ENCODE peak calls at places on chromosomes 5 and 9, in five cellular contexts. M is astrocyte of the cerebellum, W is fibroblast of lung, D is foreskin fibroblast, O is SK-N-SH. X is an unnamed sample.

GRCh38 chr5:76657091-76657490 is 33.9 kb upstream of the F2RL2 start:
- DNase-seq in M (no peak), W (no peak), D (no peak), O (no peak), X (no peak)

GRCh38 chr5:9610344-9610743 is 19.8 kb downstream of the TAS2R1 start:
- DNase-seq in M (no peak), W (no peak), D (no peak), O (no peak), X (no peak)

GRCh38 chr5:108481355-108481931 is 99.5 kb upstream of the FBXL17 start:
- DNase-seq in M (peak), W (peak), D (peak), O (peak), X (no peak)

GRCh38 chr5:35202319-35203111 is 27.8 kb downstream of the PRLR start:
- DNase-seq in M (peak), W (peak), D (peak), O (peak), X (no peak)

GRCh38 chr9:126829035-126829434 is 24.2 kb downstream of the ZBTB43 start:
- DNase-seq in M (no peak), W (no peak), D (no peak), O (no peak), X (no peak)

GRCh38 chr5:4042311-4042710 is 446.7 kb downstream of the IRX1 start:
- DNase-seq in M (no peak), W (no peak), D (no peak), O (no peak), X (no peak)

GRCh38 chr9:86605303-86605702 is 251.1 kb upstream of the TUT7 start:
- DNase-seq in M (no peak), W (no peak), D (no peak), O (no peak), X (no peak)

GRCh38 chr9:79026311-79026710 is 545.5 kb upstream of the TLE4 start:
- DNase-seq in M (no peak), W (no peak), D (peak), O (no peak), X (no peak)

GRCh38 chr9:129987047-129987446 is 55.9 kb downstream of the FNBP1 start:
- DNase-seq in M (no peak), W (no peak), D (no peak), O (no peak), X (no peak)

GRCh38 chr5:173623296-173623771 is 6.9 kb upstream of the BOD1 start:
- DNase-seq in M (no peak), W (no peak), D (no peak), O (no peak), X (no peak)

GRCh38 chr9:127972316-127972871 is 8.4 kb downstream of the EEIG1 start:
- DNase-seq in M (no peak), W (no peak), D (peak), O (peak), X (no peak)

GRCh38 chr9:134330590-134330989 is 4.3 kb downstream of the RXRA start:
- DNase-seq in M (no peak), W (no peak), D (no peak), O (no peak), X (no peak)
- H3K4me3 ChIP-seq in M (no peak), W (no peak), D (no peak), O (no peak), X (no peak)

GRCh38 chr5:113123563-113123962 is 147.0 kb downstream of the DCP2 start:
- DNase-seq in M (no peak), W (no peak), D (no peak), O (no peak), X (no peak)
- TF ChIP-seq CTCF in M (peak), W (peak), D (peak), O (peak), X (no peak)

GRCh38 chr5:88824141-88824540 is 58.8 kb downstream of the MEF2C start:
- DNase-seq in M (no peak), W (no peak), D (no peak), O (no peak), X (no peak)

GRCh38 chr5:88826959-88827585 is 55.9 kb downstream of the MEF2C start:
- DNase-seq in M (no peak), W (peak), D (peak), O (no peak), X (no peak)

GRCh38 chr5:88823201-88823600 is 59.8 kb downstream of the MEF2C start:
- DNase-seq in M (no peak), W (no peak), D (no peak), O (no peak), X (no peak)

GRCh38 chr5:88825782-88826110 is 57.2 kb downstream of the MEF2C start:
- DNase-seq in M (no peak), W (no peak), D (no peak), O (no peak), X (no peak)

DNA sequence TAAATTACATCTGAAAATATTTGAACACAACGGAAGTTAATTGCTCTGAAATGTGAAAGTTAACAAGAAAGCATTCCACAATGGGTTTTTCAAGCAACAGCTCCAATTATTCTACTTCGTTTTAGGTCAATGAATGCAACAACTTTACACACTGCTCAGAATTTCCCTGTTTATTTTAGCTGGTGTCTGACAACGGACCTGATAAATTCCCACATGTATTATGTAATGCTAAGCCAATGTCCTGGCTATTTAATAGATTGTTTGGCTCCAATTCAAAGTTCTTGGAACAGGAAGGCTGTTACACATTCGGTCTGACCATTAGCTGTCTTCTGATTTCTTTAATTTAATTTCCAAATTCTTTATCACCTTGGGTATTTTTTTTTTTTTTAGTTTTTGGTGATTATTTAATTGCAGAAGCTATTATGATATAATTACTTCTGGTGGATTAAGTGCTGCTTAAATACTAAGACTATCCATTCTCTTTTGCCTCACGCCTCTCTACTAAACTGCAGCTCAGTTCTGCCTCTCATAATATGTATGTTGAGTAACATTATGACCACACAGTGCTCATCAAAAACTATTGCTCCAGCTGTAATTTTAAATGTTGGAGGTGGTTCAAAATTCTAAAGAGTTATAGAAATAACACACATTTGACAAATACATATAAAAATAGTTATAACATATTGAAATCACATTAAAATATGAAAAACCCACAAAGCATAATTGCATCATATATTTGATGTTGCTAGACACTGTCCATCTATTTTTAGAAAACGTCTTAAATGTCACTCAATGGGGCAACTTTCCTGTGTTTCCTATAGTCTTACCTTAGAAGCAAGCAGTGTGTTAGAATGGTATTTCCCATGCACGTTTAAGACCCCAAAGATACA is 57.8 kb downstream of the MEF2C start:
- DNase-seq in M (peak), W (peak), D (peak), O (no peak), X (peak)
- H3K4me3 ChIP-seq in M (no peak), W (no peak), D (no peak), O (peak), X (no peak)

GRCh38 chr5:102975040-102975439 is 144.9 kb downstream of the GIN1 start:
- DNase-seq in M (no peak), W (peak), D (peak), O (no peak), X (no peak)

GRCh38 chr5:102971693-102972293 is 148.1 kb downstream of the GIN1 start:
- DNase-seq in M (peak), W (peak), D (peak), O (no peak), X (peak)

GRCh38 chr5:102975457-102976182 is 144.3 kb downstream of the GIN1 start:
- DNase-seq in M (no peak), W (peak), D (peak), O (no peak), X (peak)

DNA sequence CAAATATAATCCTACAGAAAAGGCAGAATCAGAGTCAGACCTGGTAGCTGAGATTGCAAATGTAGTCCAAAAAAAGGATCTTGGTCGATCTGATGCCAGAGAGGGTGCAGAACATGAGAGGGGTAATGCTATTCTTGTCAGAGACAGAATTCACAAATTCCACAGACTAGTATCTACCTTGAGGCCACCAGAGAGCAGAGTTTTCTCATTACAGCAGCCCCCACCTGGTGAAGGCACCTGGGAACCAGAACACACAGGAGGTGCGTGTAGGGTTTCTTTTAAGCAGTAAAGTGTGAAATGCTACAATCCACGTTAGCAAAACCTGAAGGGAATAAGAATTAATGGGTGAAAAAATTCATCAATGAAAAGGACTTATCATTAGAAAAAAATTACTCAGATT is 145.8 kb downstream of the GIN1 start:
- DNase-seq in M (no peak), W (no peak), D (no peak), O (no peak), X (no peak)
- TF ChIP-seq CTCF in M (no peak), W (no peak), D (no peak), O (no peak), X (no peak)

DNA sequence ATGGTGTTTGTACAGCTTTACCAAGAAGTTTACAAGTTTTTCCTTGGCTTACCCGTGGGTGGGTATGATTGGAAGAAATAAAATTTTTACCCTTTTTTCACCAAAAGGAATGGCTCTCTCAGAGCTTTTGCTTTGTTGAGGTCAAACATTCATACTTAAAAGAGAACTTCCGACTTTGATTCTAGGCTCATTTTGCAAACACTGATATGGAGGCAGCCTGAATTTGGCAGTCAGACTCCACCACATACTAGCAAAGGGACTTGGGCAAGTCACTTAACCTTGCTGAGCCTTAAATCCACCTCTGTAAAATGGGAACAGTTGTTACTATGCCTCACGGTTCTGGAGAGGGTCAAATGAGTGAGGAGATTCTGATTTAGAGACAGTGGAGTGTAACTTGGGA is 153.5 kb downstream of the PRKACG start:
- DNase-seq in M (no peak), W (no peak), D (no peak), O (no peak), X (no peak)
- H3K4me3 ChIP-seq in M (no peak), W (no peak), D (no peak), O (no peak), X (no peak)

DNA sequence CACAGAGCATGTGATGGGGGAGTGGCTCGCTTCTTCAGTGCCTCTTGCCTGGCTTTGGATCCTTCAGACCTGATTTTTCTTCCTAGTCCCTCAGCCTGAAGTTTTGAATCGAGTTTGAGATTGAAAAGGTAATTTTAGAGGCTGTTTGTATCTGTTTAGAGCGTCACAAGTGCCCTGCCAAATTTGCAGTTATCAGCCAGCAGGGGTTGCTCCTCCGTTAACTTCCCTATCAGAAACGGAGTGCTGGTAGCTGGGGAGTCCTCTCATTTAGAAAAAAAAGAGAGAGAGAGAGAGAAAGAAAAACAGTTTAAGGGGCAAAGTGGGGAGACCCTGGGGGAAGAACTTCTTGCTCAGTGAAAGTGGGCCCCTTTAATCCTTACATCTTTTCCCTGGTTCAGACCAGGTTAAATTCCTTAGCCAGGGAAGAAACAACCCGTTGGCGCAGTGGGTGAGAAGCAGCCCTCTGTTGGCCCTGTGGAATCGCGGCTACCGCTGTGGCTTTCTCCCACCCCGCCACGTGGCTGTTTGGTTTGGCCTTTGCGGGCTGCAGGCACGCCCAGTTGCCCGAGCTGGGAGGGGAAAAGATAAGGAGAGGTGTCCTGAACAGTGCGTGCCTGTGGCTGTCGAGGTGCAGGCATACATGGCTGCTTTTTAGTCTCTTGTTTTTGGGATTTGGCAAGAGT is 576.7 kb upstream of the ACO1 start:
- DNase-seq in M (no peak), W (no peak), D (no peak), O (no peak), X (no peak)
- TF ChIP-seq CTCF in M (no peak), W (no peak), D (no peak), O (peak), X (no peak)

GRCh38 chr5:138138949-138139775 is at the start of gene NME5:
- DNase-seq in M (peak), W (peak), D (peak), O (peak), X (no peak)
- H3K4me3 ChIP-seq in M (peak), W (peak), D (peak), O (peak), X (peak)

GRCh38 chr5:75584641-75585040 is 26.6 kb upstream of the ANKDD1B start:
- DNase-seq in M (no peak), W (no peak), D (no peak), O (no peak), X (no peak)
- TF ChIP-seq CTCF in M (no peak), W (no peak), D (peak), O (peak), X (no peak)

GRCh38 chr9:136666364-136667216 is 3.9 kb downstream of the EGFL7 start:
- DNase-seq in M (no peak), W (no peak), D (no peak), O (no peak), X (no peak)

GRCh38 chr9:136665111-136665703 is 2.5 kb downstream of the EGFL7 start:
- DNase-seq in M (no peak), W (no peak), D (peak), O (peak), X (no peak)

GRCh38 chr9:136664799-136665082 is 2.0 kb downstream of the EGFL7 start:
- DNase-seq in M (no peak), W (no peak), D (no peak), O (no peak), X (no peak)

GRCh38 chr9:136667217-136667939 is 4.7 kb downstream of the EGFL7 start:
- DNase-seq in M (no peak), W (no peak), D (no peak), O (no peak), X (no peak)

DNA sequence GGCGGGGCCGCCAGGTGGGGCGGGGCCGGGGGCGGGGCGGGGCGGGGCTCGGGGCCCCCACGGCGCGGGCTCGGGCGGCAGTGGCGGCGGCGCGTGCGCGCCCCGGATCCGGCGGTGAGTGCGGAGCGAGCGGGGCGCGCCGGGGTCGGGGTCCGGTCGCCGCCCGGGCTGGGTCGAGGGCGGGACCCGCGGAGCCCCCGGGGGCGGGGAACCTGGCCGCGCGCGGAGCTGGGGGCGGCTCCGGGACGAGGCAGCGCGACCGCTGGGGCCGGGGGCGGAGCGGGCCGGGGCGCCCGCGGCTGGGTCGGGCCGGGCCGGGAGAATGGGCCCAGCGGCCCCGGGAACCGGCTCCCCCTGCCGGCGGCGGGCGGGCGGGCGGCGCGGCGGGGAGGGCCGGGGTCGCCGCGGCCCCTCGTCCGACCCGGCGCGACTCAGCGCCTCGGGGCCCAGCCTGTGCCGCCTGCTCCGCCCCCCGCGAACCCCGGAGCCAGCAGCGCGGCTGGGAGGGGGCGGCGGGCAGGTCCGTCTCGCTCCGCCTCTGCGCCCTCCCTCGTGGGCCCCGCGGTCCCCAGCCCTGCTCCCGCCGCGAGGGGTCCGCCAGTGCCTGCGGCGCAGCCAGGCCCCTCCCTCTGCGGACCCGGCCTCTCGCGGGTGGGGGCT is 3.1 kb downstream of the EGFL7 start:
- DNase-seq in M (no peak), W (no peak), D (no peak), O (peak), X (no peak)
- H3K4me3 ChIP-seq in M (peak), W (no peak), D (peak), O (peak), X (peak)